ENCODE peak calls at places on chromosome 11, in four cellular contexts. One of them, this sample, is unnamed.

GRCh38 chr11:15893080-15893492 is 463.3 kb downstream of the SOX6 start:
- DNase-seq in HepG2: no peak
- DNase-seq in SK-N-SH: peak
- DNase-seq in HCT116: no peak
- DNase-seq in this sample: no peak

GRCh38 chr11:71500601-71501021 is 26.5 kb upstream of the KRTAP5-7 start:
- DNase-seq in HepG2: no peak
- DNase-seq in SK-N-SH: peak
- DNase-seq in HCT116: peak
- DNase-seq in this sample: no peak

GRCh38 chr11:131773626-131774025 is 403.2 kb downstream of the NTM start:
- DNase-seq in HepG2: no peak
- DNase-seq in SK-N-SH: no peak
- DNase-seq in HCT116: no peak
- DNase-seq in this sample: no peak

GRCh38 chr11:46659908-46660307 is 40.5 kb downstream of the ARHGAP1 start:
- DNase-seq in HepG2: no peak
- DNase-seq in SK-N-SH: no peak
- DNase-seq in HCT116: no peak
- DNase-seq in this sample: no peak

GRCh38 chr11:33040127-33040861 is 922 bp downstream of the TCP11L1 start:
- DNase-seq in HepG2: no peak
- DNase-seq in SK-N-SH: peak
- DNase-seq in HCT116: no peak
- DNase-seq in this sample: peak

GRCh38 chr11:17827006-17827405 is 92.4 kb downstream of the KCNC1 start:
- DNase-seq in HepG2: peak
- DNase-seq in SK-N-SH: peak
- DNase-seq in HCT116: no peak
- DNase-seq in this sample: no peak

GRCh38 chr11:125036933-125037332 is 26.2 kb upstream of the SLC37A2 start:
- DNase-seq in HepG2: no peak
- DNase-seq in SK-N-SH: no peak
- DNase-seq in HCT116: no peak
- DNase-seq in this sample: no peak

GRCh38 chr11:2885017-2885675 is 429 bp downstream of the CDKN1C start:
- DNase-seq in HepG2: no peak
- DNase-seq in SK-N-SH: peak
- DNase-seq in HCT116: no peak
- DNase-seq in this sample: peak

GRCh38 chr11:44727373-44728084 is 767 bp downstream of the TSPAN18 start:
- DNase-seq in HepG2: peak
- DNase-seq in SK-N-SH: peak
- DNase-seq in HCT116: peak
- DNase-seq in this sample: peak

GRCh38 chr11:94145916-94146315 is 17.3 kb downstream of the PANX1 start:
- DNase-seq in HepG2: no peak
- DNase-seq in SK-N-SH: no peak
- DNase-seq in HCT116: no peak
- DNase-seq in this sample: no peak

GRCh38 chr11:62477927-62478326 is 59.1 kb downstream of the SCGB1A1 start:
- DNase-seq in HepG2: no peak
- DNase-seq in SK-N-SH: no peak
- DNase-seq in HCT116: no peak
- DNase-seq in this sample: no peak

GRCh38 chr11:69391192-69392103 is 90.0 kb upstream of the LINC01488 start:
- DNase-seq in HepG2: no peak
- DNase-seq in SK-N-SH: no peak
- DNase-seq in HCT116: no peak
- DNase-seq in this sample: no peak

GRCh38 chr11:16110862-16111261 is 245.5 kb downstream of the SOX6 start:
- DNase-seq in HepG2: no peak
- DNase-seq in SK-N-SH: no peak
- DNase-seq in HCT116: no peak
- DNase-seq in this sample: no peak

GRCh38 chr11:46336781-46337180 is 10.5 kb upstream of the DGKZ start:
- DNase-seq in HepG2: no peak
- DNase-seq in SK-N-SH: no peak
- DNase-seq in HCT116: no peak
- DNase-seq in this sample: no peak

GRCh38 chr11:60915250-60915914 is 1.4 kb downstream of the TMEM109 start:
- DNase-seq in HepG2: no peak
- DNase-seq in SK-N-SH: peak
- DNase-seq in HCT116: peak
- DNase-seq in this sample: peak

GRCh38 chr11:34784318-34784841 is 131.8 kb downstream of the APIP start:
- DNase-seq in HepG2: peak
- DNase-seq in SK-N-SH: no peak
- DNase-seq in HCT116: no peak
- DNase-seq in this sample: no peak

GRCh38 chr11:68043029-68043348 is 4.2 kb downstream of the TCIRG1 start:
- DNase-seq in HepG2: no peak
- DNase-seq in SK-N-SH: peak
- DNase-seq in HCT116: no peak
- DNase-seq in this sample: no peak

GRCh38 chr11:3090096-3090901 is 33.1 kb upstream of the CARS1 start:
- DNase-seq in HepG2: no peak
- DNase-seq in SK-N-SH: peak
- DNase-seq in HCT116: no peak
- DNase-seq in this sample: no peak

GRCh38 chr11:90919332-90919731 is 696.5 kb upstream of the CHORDC1 start:
- DNase-seq in HepG2: no peak
- DNase-seq in SK-N-SH: no peak
- DNase-seq in HCT116: no peak
- DNase-seq in this sample: no peak

GRCh38 chr11:95308512-95309035 is 77.6 kb upstream of the SESN3 start:
- DNase-seq in HepG2: no peak
- DNase-seq in SK-N-SH: no peak
- DNase-seq in HCT116: no peak
- DNase-seq in this sample: no peak

GRCh38 chr11:1388763-1389102 is 1.0 kb upstream of the BRSK2 start:
- DNase-seq in HepG2: no peak
- DNase-seq in SK-N-SH: no peak
- DNase-seq in HCT116: no peak
- DNase-seq in this sample: no peak

GRCh38 chr11:8168485-8169257 is at the start of gene RIC3:
- DNase-seq in HepG2: no peak
- DNase-seq in SK-N-SH: peak
- DNase-seq in HCT116: no peak
- DNase-seq in this sample: no peak

GRCh38 chr11:20048246-20048645 is 112.0 kb downstream of the DBX1 start:
- DNase-seq in HepG2: no peak
- DNase-seq in SK-N-SH: no peak
- DNase-seq in HCT116: no peak
- DNase-seq in this sample: no peak

GRCh38 chr11:78048561-78048960 is 15.1 kb upstream of the THRSP start:
- DNase-seq in HepG2: no peak
- DNase-seq in SK-N-SH: no peak
- DNase-seq in HCT116: no peak
- DNase-seq in this sample: no peak

GRCh38 chr11:97965849-97966646 is 1054.7 kb upstream of the CNTN5 start:
- DNase-seq in HepG2: no peak
- DNase-seq in SK-N-SH: no peak
- DNase-seq in HCT116: no peak
- DNase-seq in this sample: no peak

GRCh38 chr11:66564538-66564937 is 3.9 kb downstream of the CTSF start:
- DNase-seq in HepG2: no peak
- DNase-seq in SK-N-SH: no peak
- DNase-seq in HCT116: no peak
- DNase-seq in this sample: no peak

GRCh38 chr11:69104856-69105395 is 50.8 kb upstream of the SMIM38 start:
- DNase-seq in HepG2: no peak
- DNase-seq in SK-N-SH: no peak
- DNase-seq in HCT116: no peak
- DNase-seq in this sample: no peak

GRCh38 chr11:103368151-103368550 is 258.9 kb downstream of the DYNC2H1 start:
- DNase-seq in HepG2: no peak
- DNase-seq in SK-N-SH: no peak
- DNase-seq in HCT116: no peak
- DNase-seq in this sample: no peak

GRCh38 chr11:1086171-1087102 is 11.8 kb downstream of the MUC2 start:
- DNase-seq in HepG2: no peak
- DNase-seq in SK-N-SH: no peak
- DNase-seq in HCT116: no peak
- DNase-seq in this sample: peak

GRCh38 chr11:71505781-71506180 is 21.3 kb upstream of the KRTAP5-7 start:
- DNase-seq in HepG2: no peak
- DNase-seq in SK-N-SH: no peak
- DNase-seq in HCT116: no peak
- DNase-seq in this sample: no peak

GRCh38 chr11:80362578-80362977 is 921.7 kb upstream of the TENM4 start:
- DNase-seq in HepG2: no peak
- DNase-seq in SK-N-SH: no peak
- DNase-seq in HCT116: no peak
- DNase-seq in this sample: no peak

GRCh38 chr11:5092821-5093585 is 23.6 kb downstream of the OR52E1 start:
- DNase-seq in HepG2: no peak
- DNase-seq in SK-N-SH: no peak
- DNase-seq in HCT116: no peak
- DNase-seq in this sample: no peak

GRCh38 chr11:47950396-47950795 is 30.0 kb upstream of the PTPRJ start:
- DNase-seq in HepG2: no peak
- DNase-seq in SK-N-SH: no peak
- DNase-seq in HCT116: no peak
- DNase-seq in this sample: no peak

GRCh38 chr11:1084561-1085439 is 10.1 kb downstream of the MUC2 start:
- DNase-seq in HepG2: no peak
- DNase-seq in SK-N-SH: no peak
- DNase-seq in HCT116: no peak
- DNase-seq in this sample: no peak

GRCh38 chr11:34158661-34159060 is 53.2 kb downstream of the NAT10 start:
- DNase-seq in HepG2: no peak
- DNase-seq in SK-N-SH: no peak
- DNase-seq in HCT116: no peak
- DNase-seq in this sample: no peak

GRCh38 chr11:57131080-57131790 is 50.5 kb upstream of the LRRC55 start:
- DNase-seq in HepG2: peak
- DNase-seq in SK-N-SH: peak
- DNase-seq in HCT116: no peak
- DNase-seq in this sample: peak

DNA sequence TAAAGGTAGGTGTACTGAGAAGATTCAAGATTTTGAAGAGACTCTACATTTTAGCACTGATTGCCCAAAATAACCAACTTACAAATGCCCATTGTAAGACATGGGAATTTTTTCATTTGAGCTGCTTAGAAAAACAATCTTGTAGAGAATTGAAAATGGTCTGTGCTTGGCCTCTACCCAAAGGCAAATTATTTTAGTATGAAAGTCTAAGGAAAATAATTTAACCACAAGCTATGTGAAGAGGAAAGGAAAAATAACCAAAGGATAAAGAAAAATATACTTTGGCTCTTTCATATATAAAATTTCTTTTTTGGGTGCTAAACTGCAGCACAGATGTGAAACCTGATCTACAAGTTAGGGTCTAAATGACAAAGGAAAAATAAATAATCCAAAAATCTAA is 54.9 kb downstream of the ME3 start:
- DNase-seq in HepG2: no peak
- DNase-seq in SK-N-SH: no peak
- DNase-seq in HCT116: no peak
- DNase-seq in this sample: no peak
- TF ChIP-seq JUND in HepG2: no peak
- TF ChIP-seq JUND in SK-N-SH: no peak
- TF ChIP-seq JUND in HCT116: no peak
- TF ChIP-seq JUND in this sample: no peak

GRCh38 chr11:64151337-64151736 is 14.6 kb downstream of the MACROD1 start:
- DNase-seq in HepG2: no peak
- DNase-seq in SK-N-SH: no peak
- DNase-seq in HCT116: no peak
- DNase-seq in this sample: no peak

GRCh38 chr11:64150481-64151239 is 15.3 kb downstream of the MACROD1 start:
- DNase-seq in HepG2: no peak
- DNase-seq in SK-N-SH: no peak
- DNase-seq in HCT116: no peak
- DNase-seq in this sample: no peak

GRCh38 chr11:64153831-64154230 is 12.1 kb downstream of the MACROD1 start:
- DNase-seq in HepG2: peak
- DNase-seq in SK-N-SH: no peak
- DNase-seq in HCT116: no peak
- DNase-seq in this sample: no peak

GRCh38 chr11:64150051-64150450 is 15.9 kb downstream of the MACROD1 start:
- DNase-seq in HepG2: no peak
- DNase-seq in SK-N-SH: no peak
- DNase-seq in HCT116: no peak
- DNase-seq in this sample: no peak

GRCh38 chr11:64152841-64153691 is 12.8 kb downstream of the MACROD1 start:
- DNase-seq in HepG2: peak
- DNase-seq in SK-N-SH: peak
- DNase-seq in HCT116: no peak
- DNase-seq in this sample: peak
- TF ChIP-seq JUND in HepG2: no peak
- TF ChIP-seq JUND in SK-N-SH: no peak
- TF ChIP-seq JUND in HCT116: no peak
- TF ChIP-seq JUND in this sample: no peak

GRCh38 chr11:13983081-13983751 is 20.7 kb downstream of the SPON1 start:
- DNase-seq in HepG2: no peak
- DNase-seq in SK-N-SH: no peak
- DNase-seq in HCT116: no peak
- DNase-seq in this sample: no peak
- TF ChIP-seq JUND in HepG2: no peak
- TF ChIP-seq JUND in SK-N-SH: no peak
- TF ChIP-seq JUND in HCT116: no peak
- TF ChIP-seq JUND in this sample: no peak

DNA sequence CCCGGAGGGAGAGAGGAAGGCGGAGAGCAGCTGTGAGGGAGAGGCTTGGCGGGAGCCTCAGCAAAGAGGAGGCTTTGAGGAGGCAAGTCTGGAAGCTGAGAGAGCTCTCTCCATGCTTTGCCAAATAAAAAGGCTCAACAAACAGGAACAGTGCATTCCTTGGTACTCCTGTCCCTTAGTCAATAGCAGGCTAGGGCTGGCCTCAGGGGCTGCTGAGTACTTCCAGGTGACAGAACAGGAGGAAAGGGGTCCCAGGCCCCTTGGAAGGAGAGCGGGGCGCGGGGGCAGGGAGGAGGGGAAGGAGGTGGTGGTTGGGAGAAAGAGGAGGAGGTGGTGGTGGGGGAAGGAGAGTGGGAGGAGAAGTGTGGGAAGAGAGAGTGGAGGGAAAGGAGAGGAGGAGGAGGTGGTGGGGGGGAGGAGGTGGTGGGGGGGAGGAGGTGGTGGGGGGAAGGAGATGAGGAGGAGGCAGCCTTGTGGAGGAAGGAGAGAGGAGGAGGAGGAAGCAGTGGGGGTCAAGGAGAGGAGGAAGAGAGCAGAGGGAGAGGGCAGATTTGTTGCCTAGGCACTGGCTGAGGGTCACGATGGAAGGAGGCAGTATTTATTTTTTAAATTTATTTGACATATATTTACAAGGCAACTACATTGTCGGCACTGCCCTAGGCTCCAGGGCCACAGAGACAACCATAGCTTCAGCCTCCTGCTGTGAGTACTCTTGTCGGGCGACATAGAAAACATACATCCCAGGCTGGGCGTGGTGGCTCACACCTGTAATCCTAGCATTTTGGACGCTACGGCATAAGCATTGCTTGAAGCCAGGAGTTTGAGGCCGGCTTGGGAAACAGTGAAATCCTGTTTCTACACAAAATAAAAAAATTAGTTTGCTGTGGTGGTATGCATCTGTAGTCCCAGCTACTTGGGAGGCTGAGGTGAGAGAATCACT is 74.2 kb upstream of the ZBED5 start:
- DNase-seq in HepG2: no peak
- DNase-seq in SK-N-SH: no peak
- DNase-seq in HCT116: no peak
- DNase-seq in this sample: no peak
- TF ChIP-seq JUND in HepG2: no peak
- TF ChIP-seq JUND in SK-N-SH: no peak
- TF ChIP-seq JUND in HCT116: no peak
- TF ChIP-seq JUND in this sample: no peak